ENCODE peak calls at places on chromosomes 5 and 9, in six cellular contexts. K is spleen, Q is sigmoid colon, G is GM23338, D is GM12892, F is endothelial cell of umbilical vein. O is an unnamed sample.

GRCh38 chr5:137231535-137231934 is 267.6 kb downstream of the SPOCK1 start:
- DNase-seq in Q (no peak), K (no peak), G (no peak), D (no peak), F (no peak), O (no peak)

GRCh38 chr5:111699324-111699723 is 57.7 kb downstream of the NREP start:
- DNase-seq in F (no peak), G (no peak), D (no peak), K (no peak), Q (no peak), O (no peak)

GRCh38 chr9:93776873-93777272 is 178.3 kb downstream of the BARX1 start:
- DNase-seq in F (no peak), D (no peak), G (no peak), K (peak), Q (no peak), O (no peak)

GRCh38 chr9:109232449-109232848 is 65.4 kb upstream of the FRRS1L start:
- DNase-seq in K (no peak), D (no peak), Q (no peak), F (no peak), G (no peak), O (no peak)

GRCh38 chr5:177176175-177176704 is 42.7 kb downstream of the NSD1 start:
- DNase-seq in F (no peak), K (no peak), Q (no peak), G (no peak), D (no peak), O (no peak)

GRCh38 chr9:6852243-6852963 is 94.6 kb downstream of the KDM4C start:
- DNase-seq in F (peak), K (no peak), Q (no peak), D (no peak), G (no peak), O (no peak)

GRCh38 chr9:79573697-79573976 is 1.9 kb downstream of the TLE4 start:
- DNase-seq in F (no peak), K (no peak), Q (no peak), D (no peak), G (no peak), O (no peak)

GRCh38 chr9:6566409-6567139 is 79.0 kb downstream of the GLDC start:
- DNase-seq in Q (no peak), G (no peak), F (peak), K (no peak), D (no peak), O (no peak)

GRCh38 chr9:34986541-34987047 is 3.0 kb upstream of the DNAJB5 start:
- DNase-seq in K (peak), Q (no peak), F (peak), D (no peak), G (peak), O (no peak)

GRCh38 chr9:131915181-131915580 is 164.5 kb downstream of the MED27 start:
- DNase-seq in K (no peak), D (no peak), Q (no peak), F (no peak), G (no peak), O (no peak)

GRCh38 chr5:102863764-102864560 is 108.9 kb downstream of the PAM start:
- DNase-seq in F (peak), G (peak), D (no peak), Q (no peak), K (no peak), O (no peak)

GRCh38 chr5:63128018-63128417 is 549.4 kb downstream of the LRRC70 start:
- DNase-seq in F (peak), D (no peak), Q (no peak), K (no peak), G (no peak), O (no peak)

GRCh38 chr5:172150514-172151425 is 37.3 kb downstream of the STK10 start:
- DNase-seq in F (no peak), G (no peak), D (peak), Q (peak), K (peak), O (no peak)

GRCh38 chr5:86968311-86968753 is 299.4 kb upstream of the RASA1 start:
- DNase-seq in G (peak), K (no peak), D (no peak), F (peak), Q (no peak), O (peak)

GRCh38 chr5:168766038-168766700 is 187.0 kb upstream of the PANK3 start:
- DNase-seq in G (no peak), Q (no peak), D (no peak), K (no peak), F (no peak), O (no peak)

GRCh38 chr9:77750981-77751340 is 102.8 kb upstream of the GNA14 start:
- DNase-seq in K (no peak), G (no peak), D (no peak), F (peak), Q (no peak), O (peak)

GRCh38 chr9:83477571-83477970 is 60.6 kb downstream of the FRMD3 start:
- DNase-seq in K (no peak), D (no peak), G (no peak), F (no peak), Q (no peak), O (no peak)

GRCh38 chr9:88580961-88581360 is 46.0 kb downstream of the NXNL2 start:
- DNase-seq in F (no peak), G (no peak), Q (no peak), K (no peak), D (no peak), O (no peak)

GRCh38 chr5:111394580-111394979 is 117.8 kb downstream of the STARD4 start:
- DNase-seq in G (no peak), K (no peak), Q (no peak), F (peak), D (no peak), O (no peak)

GRCh38 chr5:9156282-9156681 is 389.6 kb downstream of the SEMA5A start:
- DNase-seq in F (no peak), Q (no peak), K (no peak), G (peak), D (no peak), O (no peak)

GRCh38 chr5:165928971-165929370 is 2362.5 kb upstream of the WWC1 start:
- DNase-seq in K (no peak), D (no peak), G (no peak), F (no peak), Q (no peak), O (no peak)

GRCh38 chr5:15682122-15682521 is 182.1 kb downstream of the FBXL7 start:
- DNase-seq in Q (no peak), K (no peak), D (no peak), G (no peak), F (no peak), O (no peak)

GRCh38 chr5:103918668-103919367 is 356.2 kb upstream of the NUDT12 start:
- DNase-seq in Q (no peak), G (peak), K (no peak), F (no peak), D (no peak), O (peak)

GRCh38 chr5:82413302-82414042 is 135.3 kb upstream of the RPS23 start:
- DNase-seq in K (no peak), F (no peak), D (no peak), Q (no peak), G (no peak), O (peak)

GRCh38 chr9:112559629-112560413 is 73.2 kb downstream of the KIAA1958 start:
- DNase-seq in K (no peak), F (no peak), G (no peak), Q (no peak), D (no peak), O (no peak)

GRCh38 chr9:122121931-122122330 is 28.8 kb upstream of the TTLL11 start:
- DNase-seq in Q (no peak), K (no peak), F (no peak), D (no peak), G (no peak), O (no peak)

GRCh38 chr5:87076931-87077330 is 190.8 kb upstream of the RASA1 start:
- DNase-seq in F (no peak), Q (no peak), K (no peak), G (no peak), D (no peak), O (no peak)

GRCh38 chr5:143106175-143106574 is 297.3 kb downstream of the NR3C1 start:
- DNase-seq in Q (no peak), D (no peak), G (peak), F (peak), K (no peak), O (no peak)

GRCh38 chr9:14326264-14326826 is 12.4 kb upstream of the NFIB start:
- DNase-seq in G (no peak), K (no peak), Q (no peak), D (no peak), F (peak), O (no peak)

GRCh38 chr9:96460877-96461276 is 10.9 kb downstream of the HABP4 start:
- DNase-seq in K (no peak), F (no peak), D (no peak), G (no peak), Q (no peak), O (no peak)

GRCh38 chr9:122904466-122904822 is 715 bp downstream of the RC3H2 start:
- DNase-seq in F (peak), D (peak), Q (no peak), G (peak), K (no peak), O (no peak)

GRCh38 chr5:111173476-111173875 is 50.7 kb upstream of the CAMK4 start:
- DNase-seq in G (no peak), Q (no peak), K (no peak), D (no peak), F (no peak), O (no peak)

GRCh38 chr5:78530342-78531096 is 118.1 kb downstream of the LHFPL2 start:
- DNase-seq in F (peak), K (no peak), D (no peak), Q (no peak), G (no peak), O (no peak)

GRCh38 chr5:14497276-14497675 is 84.3 kb upstream of the OTULINL start:
- DNase-seq in K (no peak), Q (no peak), D (no peak), G (no peak), F (no peak), O (no peak)

GRCh38 chr5:176817369-176817841 is 7.0 kb downstream of the UNC5A start:
- DNase-seq in G (peak), F (no peak), Q (no peak), D (no peak), K (no peak), O (no peak)

GRCh38 chr9:114505187-114506081 is at the start of gene WHRN:
- DNase-seq in G (peak), Q (peak), K (peak), D (peak), F (peak), O (no peak)

GRCh38 chr9:98575379-98576346 is 133.1 kb downstream of the GABBR2 start:
- DNase-seq in Q (no peak), G (no peak), F (no peak), K (peak), D (peak), O (no peak)

GRCh38 chr9:3894764-3895163 is 369.0 kb upstream of the RFX3 start:
- DNase-seq in K (no peak), Q (no peak), G (no peak), D (no peak), F (no peak), O (no peak)

GRCh38 chr5:95317687-95318086 is 32.8 kb upstream of the MCTP1 start:
- DNase-seq in F (no peak), G (no peak), D (no peak), K (no peak), Q (no peak), O (no peak)

GRCh38 chr5:180494060-180494509 is at the start of gene CNOT6:
- DNase-seq in Q (peak), F (peak), G (peak), D (peak), K (peak), O (no peak)
- TF ChIP-seq POLR2AphosphoS5 in Q (peak), F (peak), G (peak), D (peak), K (peak), O (peak)

GRCh38 chr5:73280821-73281746 is 108.1 kb downstream of the TMEM174 start:
- DNase-seq in F (peak), K (no peak), D (no peak), G (no peak), Q (no peak), O (peak)
- TF ChIP-seq POLR2AphosphoS5 in F (peak), K (no peak), D (no peak), G (no peak), Q (peak), O (no peak)

GRCh38 chr5:123089572-123089970 is 530 bp downstream of the PRDM6 start:
- DNase-seq in Q (peak), D (no peak), K (no peak), F (peak), G (peak), O (no peak)

GRCh38 chr5:123088031-123088805 is 823 bp upstream of the PRDM6 start:
- DNase-seq in G (peak), D (no peak), F (peak), Q (peak), K (no peak), O (no peak)

GRCh38 chr5:123091258-123091987 is 2.4 kb downstream of the PRDM6 start:
- DNase-seq in Q (no peak), G (no peak), D (no peak), F (peak), K (no peak), O (no peak)

GRCh38 chr5:123090641-123091257 is 1.7 kb downstream of the PRDM6 start:
- DNase-seq in Q (no peak), G (peak), K (no peak), D (no peak), F (no peak), O (no peak)

DNA sequence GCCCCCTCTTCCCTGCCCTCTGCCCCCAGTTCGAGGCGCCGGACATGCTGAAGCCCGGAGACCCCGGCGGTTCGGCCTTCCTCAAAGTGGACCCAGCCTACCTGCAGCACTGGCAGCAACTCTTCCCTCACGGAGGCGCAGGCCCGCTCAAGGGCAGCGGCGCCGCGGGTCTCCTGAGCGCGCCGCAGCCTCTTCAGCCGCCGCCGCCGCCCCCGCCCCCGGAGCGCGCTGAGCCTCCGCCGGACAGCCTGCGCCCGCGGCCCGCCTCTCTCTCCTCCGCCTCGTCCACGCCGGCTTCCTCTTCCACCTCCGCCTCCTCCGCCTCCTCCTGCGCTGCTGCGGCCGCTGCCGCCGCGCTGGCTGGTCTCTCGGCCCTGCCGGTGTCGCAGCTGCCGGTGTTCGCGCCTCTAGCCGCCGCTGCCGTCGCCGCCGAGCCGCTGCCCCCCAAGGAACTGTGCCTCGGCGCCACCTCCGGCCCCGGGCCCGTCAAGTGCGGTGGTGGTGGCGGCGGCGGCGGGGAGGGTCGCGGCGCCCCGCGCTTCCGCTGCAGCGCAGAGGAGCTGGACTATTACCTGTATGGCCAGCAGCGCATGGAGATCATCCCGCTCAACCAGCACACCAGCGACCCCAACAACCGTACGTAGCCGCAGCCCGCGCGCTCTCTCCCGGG is 1.1 kb downstream of the PRDM6 start:
- DNase-seq in K (no peak), F (peak), G (peak), D (no peak), Q (peak), O (no peak)
- TF ChIP-seq POLR2AphosphoS5 in K (no peak), F (no peak), G (no peak), D (no peak), Q (no peak), O (no peak)

GRCh38 chr5:147327421-147327820 is 92.6 kb downstream of the STK32A start:
- DNase-seq in F (no peak), K (no peak), Q (no peak), D (no peak), G (no peak), O (no peak)
- TF ChIP-seq POLR2AphosphoS5 in F (no peak), K (no peak), Q (no peak), D (no peak), G (no peak), O (no peak)

GRCh38 chr5:53480474-53481353 is at the start of gene FST:
- DNase-seq in F (peak), D (no peak), K (peak), G (peak), Q (no peak), O (no peak)
- TF ChIP-seq POLR2AphosphoS5 in F (no peak), D (no peak), K (no peak), G (no peak), Q (no peak), O (no peak)

GRCh38 chr9:95193480-95193879 is 124.0 kb downstream of the FANCC start:
- DNase-seq in K (no peak), D (no peak), F (no peak), Q (no peak), G (no peak), O (no peak)

GRCh38 chr9:95202076-95202681 is 115.3 kb downstream of the FANCC start:
- DNase-seq in F (no peak), G (no peak), K (no peak), D (no peak), Q (no peak), O (no peak)

GRCh38 chr9:95201201-95201600 is 116.3 kb downstream of the FANCC start:
- DNase-seq in K (no peak), G (no peak), Q (no peak), D (no peak), F (no peak), O (no peak)

GRCh38 chr9:95193067-95193466 is 124.4 kb downstream of the FANCC start:
- DNase-seq in D (no peak), G (peak), K (no peak), Q (no peak), F (no peak), O (no peak)

DNA sequence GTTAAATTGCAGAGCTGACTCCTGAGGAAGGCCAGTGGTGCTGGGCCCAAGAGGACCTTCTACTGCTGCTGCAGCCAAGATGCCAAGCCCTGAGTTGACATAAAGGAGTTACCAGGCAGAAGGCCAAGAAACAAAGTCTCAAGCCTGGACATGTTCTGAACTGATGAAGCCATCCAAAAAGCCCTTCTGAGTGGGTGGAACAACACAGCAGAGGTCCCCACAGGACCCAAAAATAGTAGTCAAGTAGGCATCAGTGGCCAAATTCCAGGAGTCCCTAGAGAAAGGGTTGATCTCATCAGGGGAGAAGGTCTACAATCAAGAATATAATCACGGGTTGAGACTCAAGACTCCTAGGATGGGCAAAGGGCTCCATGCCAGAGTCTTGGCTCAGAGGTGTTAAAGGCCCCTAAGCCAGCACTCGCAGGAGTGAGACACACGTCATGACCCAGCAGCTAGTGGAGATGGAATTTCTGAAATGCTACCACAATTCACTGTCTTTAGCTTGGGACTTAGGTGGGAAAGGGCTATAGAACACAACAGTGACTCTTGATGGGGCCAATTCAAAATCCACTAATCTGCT is 119.7 kb downstream of the FANCC start:
- DNase-seq in G (no peak), K (no peak), Q (no peak), F (no peak), D (no peak), O (no peak)
- TF ChIP-seq POLR2AphosphoS5 in G (no peak), K (no peak), Q (no peak), F (no peak), D (no peak), O (no peak)

GRCh38 chr9:105500108-105500766 is 52.4 kb downstream of the FSD1L start:
- DNase-seq in D (no peak), G (no peak), F (no peak), K (no peak), Q (no peak), O (no peak)
- TF ChIP-seq POLR2AphosphoS5 in D (no peak), G (no peak), F (no peak), K (no peak), Q (no peak), O (no peak)

DNA sequence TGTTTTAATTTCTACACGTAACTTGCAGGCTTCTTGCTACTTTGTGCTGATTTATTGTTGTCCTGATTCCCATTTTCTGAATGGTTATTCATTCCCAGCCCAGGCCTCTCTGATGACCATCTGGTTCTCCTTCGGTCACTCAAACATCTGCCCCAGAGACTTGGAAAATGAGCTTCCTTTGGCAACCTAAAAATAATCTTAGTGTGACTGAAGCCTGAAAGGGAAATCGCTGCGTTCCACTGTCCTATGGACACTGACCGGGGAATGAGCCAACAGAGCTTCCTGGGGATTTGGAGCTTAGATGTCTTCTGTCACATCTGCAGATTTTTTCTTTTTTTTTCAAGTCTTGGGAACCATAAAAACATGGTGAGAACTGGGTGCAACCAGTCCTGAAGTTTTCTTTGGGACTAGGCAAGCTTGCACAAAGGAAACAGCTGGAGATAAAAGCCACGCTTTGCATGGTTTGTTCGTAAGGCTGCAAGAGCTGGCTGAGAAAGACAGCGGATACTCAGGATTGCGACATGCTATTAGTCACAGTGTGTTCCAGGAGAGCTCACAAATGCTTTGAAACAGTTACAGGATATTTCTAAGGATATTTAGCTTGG is 146.3 kb downstream of the GOLPH3 start:
- DNase-seq in G (peak), D (no peak), Q (peak), F (peak), K (peak), O (peak)
- TF ChIP-seq POLR2AphosphoS5 in G (no peak), D (no peak), Q (peak), F (no peak), K (peak), O (no peak)

GRCh38 chr9:120712539-120713031 is 1.7 kb downstream of the MEGF9 start:
- DNase-seq in D (no peak), Q (no peak), G (no peak), F (no peak), K (no peak), O (no peak)

GRCh38 chr9:120715331-120715924 is 1.2 kb upstream of the MEGF9 start:
- DNase-seq in F (peak), G (peak), D (no peak), K (peak), Q (peak), O (no peak)

GRCh38 chr9:120713257-120714087 is 798 bp downstream of the MEGF9 start:
- DNase-seq in Q (peak), F (no peak), D (no peak), G (peak), K (peak), O (no peak)

GRCh38 chr9:120714846-120715231 is 569 bp upstream of the MEGF9 start:
- DNase-seq in D (no peak), F (no peak), K (no peak), Q (peak), G (no peak), O (no peak)

GRCh38 chr9:120714088-120714845 is at the start of gene MEGF9:
- DNase-seq in Q (peak), D (peak), F (peak), G (peak), K (peak), O (peak)
- TF ChIP-seq POLR2AphosphoS5 in Q (peak), D (peak), F (peak), G (peak), K (peak), O (peak)

O was measured in SK-N-MC.